ENCODE peak calls at places on chromosomes 13 and 19, in four cellular contexts. One of them, this sample, is unnamed.

GRCh38 chr19:18955042-18955441 is 14.0 kb upstream of the HOMER3 start:
- DNase-seq in GM23338: no peak
- DNase-seq in PC-9: no peak
- DNase-seq in neural progenitor cell: no peak
- DNase-seq in this sample: no peak

GRCh38 chr13:102136735-102137296 is 265.0 kb downstream of the FGF14 start:
- DNase-seq in GM23338: no peak
- DNase-seq in PC-9: no peak
- DNase-seq in neural progenitor cell: no peak
- DNase-seq in this sample: peak; percentile 30

GRCh38 chr13:110524484-110525254 is 36.9 kb downstream of the RAB20 start:
- DNase-seq in GM23338: no peak
- DNase-seq in PC-9: peak; percentile 97
- DNase-seq in neural progenitor cell: no peak
- DNase-seq in this sample: no peak

GRCh38 chr19:29380581-29380980 is 145.2 kb upstream of the VSTM2B start:
- DNase-seq in GM23338: no peak
- DNase-seq in PC-9: no peak
- DNase-seq in neural progenitor cell: no peak
- DNase-seq in this sample: no peak

GRCh38 chr19:41627966-41628675 is 1.2 kb upstream of the CEACAM4 start:
- DNase-seq in GM23338: no peak
- DNase-seq in PC-9: no peak
- DNase-seq in neural progenitor cell: no peak
- DNase-seq in this sample: no peak

GRCh38 chr19:18785179-18786124 is 5.7 kb downstream of the COMP start:
- DNase-seq in GM23338: peak; percentile 95
- DNase-seq in PC-9: peak; percentile 62
- DNase-seq in neural progenitor cell: peak; percentile 94
- DNase-seq in this sample: peak; percentile 65

GRCh38 chr19:30739394-30739793 is 367.2 kb downstream of the ZNF536 start:
- DNase-seq in GM23338: no peak
- DNase-seq in PC-9: no peak
- DNase-seq in neural progenitor cell: no peak
- DNase-seq in this sample: no peak

GRCh38 chr13:21759503-21759902 is 88.6 kb downstream of the FGF9 start:
- DNase-seq in GM23338: no peak
- DNase-seq in PC-9: no peak
- DNase-seq in neural progenitor cell: no peak
- DNase-seq in this sample: no peak

GRCh38 chr13:113553541-113554332 is 30.8 kb upstream of the TFDP1 start:
- DNase-seq in GM23338: no peak
- DNase-seq in PC-9: no peak
- DNase-seq in neural progenitor cell: no peak
- DNase-seq in this sample: no peak

GRCh38 chr13:114004416-114005205 is 30.7 kb upstream of the C13orf46 start:
- DNase-seq in GM23338: no peak
- DNase-seq in PC-9: no peak
- DNase-seq in neural progenitor cell: no peak
- DNase-seq in this sample: peak; percentile 62

GRCh38 chr13:111011899-111012298 is 97.0 kb upstream of the ANKRD10 start:
- DNase-seq in GM23338: no peak
- DNase-seq in PC-9: no peak
- DNase-seq in neural progenitor cell: no peak
- DNase-seq in this sample: no peak

GRCh38 chr13:111198979-111199378 is 83.9 kb downstream of the ARHGEF7 start:
- DNase-seq in GM23338: no peak
- DNase-seq in PC-9: no peak
- DNase-seq in neural progenitor cell: no peak
- DNase-seq in this sample: no peak

GRCh38 chr19:41707502-41707812 is 969 bp upstream of the CEACAM5 start:
- DNase-seq in GM23338: peak; percentile 47
- DNase-seq in PC-9: no peak
- DNase-seq in neural progenitor cell: no peak
- DNase-seq in this sample: no peak

GRCh38 chr19:35164418-35164817 is 9.9 kb downstream of the FXYD5 start:
- DNase-seq in GM23338: no peak
- DNase-seq in PC-9: peak; percentile 92
- DNase-seq in neural progenitor cell: no peak
- DNase-seq in this sample: peak; percentile 21

GRCh38 chr13:47858678-47859050 is 142.4 kb downstream of the SUCLA2 start:
- DNase-seq in GM23338: no peak
- DNase-seq in PC-9: no peak
- DNase-seq in neural progenitor cell: no peak
- DNase-seq in this sample: peak; percentile 42

GRCh38 chr13:110391273-110391672 is 84.2 kb downstream of the COL4A2 start:
- DNase-seq in GM23338: no peak
- DNase-seq in PC-9: peak; percentile 38
- DNase-seq in neural progenitor cell: no peak
- DNase-seq in this sample: peak; percentile 81

GRCh38 chr13:25353344-25353743 is 18.4 kb upstream of the ATP8A2 start:
- DNase-seq in GM23338: no peak
- DNase-seq in PC-9: no peak
- DNase-seq in neural progenitor cell: no peak
- DNase-seq in this sample: no peak

GRCh38 chr19:32830231-32831014 is 39.1 kb downstream of the SLC7A9 start:
- DNase-seq in GM23338: no peak
- DNase-seq in PC-9: peak; percentile 51
- DNase-seq in neural progenitor cell: no peak
- DNase-seq in this sample: peak; percentile 89

GRCh38 chr19:16654151-16654550 is 5.8 kb downstream of the SMIM7 start:
- DNase-seq in GM23338: peak; percentile 27
- DNase-seq in PC-9: no peak
- DNase-seq in neural progenitor cell: no peak
- DNase-seq in this sample: no peak

GRCh38 chr13:60090579-60090978 is 73.1 kb downstream of the DIAPH3 start:
- DNase-seq in GM23338: no peak
- DNase-seq in PC-9: no peak
- DNase-seq in neural progenitor cell: no peak
- DNase-seq in this sample: peak; percentile 63

GRCh38 chr13:113273856-113274590 is 23.0 kb upstream of the LAMP1 start:
- DNase-seq in GM23338: no peak
- DNase-seq in PC-9: no peak
- DNase-seq in neural progenitor cell: no peak
- DNase-seq in this sample: peak; percentile 48

GRCh38 chr19:34985249-34986022 is 14.7 kb upstream of the GRAMD1A start:
- DNase-seq in GM23338: peak; percentile 74
- DNase-seq in PC-9: no peak
- DNase-seq in neural progenitor cell: peak; percentile 38
- DNase-seq in this sample: peak; percentile 43

GRCh38 chr13:113083402-113084061 is 22.1 kb upstream of the F7 start:
- DNase-seq in GM23338: no peak
- DNase-seq in PC-9: no peak
- DNase-seq in neural progenitor cell: no peak
- DNase-seq in this sample: peak; percentile 32

GRCh38 chr13:114339779-114340534 is 25.7 kb downstream of the CHAMP1 start:
- DNase-seq in GM23338: peak; percentile 47
- DNase-seq in PC-9: peak; percentile 53
- DNase-seq in neural progenitor cell: no peak
- DNase-seq in this sample: peak; percentile 52

GRCh38 chr19:13017306-13018036 is 22.2 kb downstream of the NFIX start:
- DNase-seq in GM23338: peak; percentile 66
- DNase-seq in PC-9: no peak
- DNase-seq in neural progenitor cell: no peak
- DNase-seq in this sample: no peak
- TF ChIP-seq CTCF in GM23338: no peak
- TF ChIP-seq CTCF in PC-9: no peak
- TF ChIP-seq CTCF in neural progenitor cell: no peak
- TF ChIP-seq CTCF in this sample: no peak

DNA sequence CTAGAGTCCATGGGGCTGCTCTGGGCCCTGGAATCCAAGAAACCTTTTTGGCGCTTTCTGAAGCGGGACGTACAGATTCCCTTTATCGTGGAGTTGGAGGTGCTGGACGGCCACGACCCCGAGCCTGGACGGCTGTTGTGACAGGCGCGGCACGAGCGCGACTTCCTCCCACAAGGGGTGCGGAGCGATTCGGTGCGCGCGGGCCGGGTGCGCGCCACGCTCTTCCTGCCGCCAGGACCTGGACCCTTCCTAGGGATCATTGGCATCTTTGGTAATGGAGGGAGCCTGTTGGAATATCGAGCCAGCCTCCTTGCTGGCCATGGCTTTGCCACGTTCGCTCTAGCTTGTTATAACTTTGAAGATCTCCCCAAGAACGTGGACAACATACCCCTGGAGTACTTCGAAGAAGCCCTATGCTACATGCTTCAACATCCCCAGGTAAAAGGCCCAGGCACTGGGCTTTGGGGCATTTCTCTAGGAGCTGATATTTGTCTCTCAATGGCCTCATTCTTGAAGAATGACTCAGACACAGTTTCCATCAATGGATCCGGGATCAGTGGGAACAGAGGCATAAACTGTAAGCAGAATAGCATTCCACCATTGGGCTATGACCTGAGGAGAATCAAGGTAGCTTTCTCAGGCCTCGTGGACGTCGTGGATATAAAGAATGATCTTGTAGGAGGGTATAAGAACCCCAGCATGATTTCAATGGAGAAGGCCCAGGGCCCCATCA is 3.5 kb upstream of the ZFP82 start:
- DNase-seq in GM23338: peak; percentile 23
- DNase-seq in PC-9: no peak
- DNase-seq in neural progenitor cell: no peak
- DNase-seq in this sample: no peak
- TF ChIP-seq EZH2 in GM23338: no peak
- TF ChIP-seq EZH2 in PC-9: no peak
- TF ChIP-seq EZH2 in neural progenitor cell: peak; percentile 39
- TF ChIP-seq EZH2 in this sample: no peak

DNA sequence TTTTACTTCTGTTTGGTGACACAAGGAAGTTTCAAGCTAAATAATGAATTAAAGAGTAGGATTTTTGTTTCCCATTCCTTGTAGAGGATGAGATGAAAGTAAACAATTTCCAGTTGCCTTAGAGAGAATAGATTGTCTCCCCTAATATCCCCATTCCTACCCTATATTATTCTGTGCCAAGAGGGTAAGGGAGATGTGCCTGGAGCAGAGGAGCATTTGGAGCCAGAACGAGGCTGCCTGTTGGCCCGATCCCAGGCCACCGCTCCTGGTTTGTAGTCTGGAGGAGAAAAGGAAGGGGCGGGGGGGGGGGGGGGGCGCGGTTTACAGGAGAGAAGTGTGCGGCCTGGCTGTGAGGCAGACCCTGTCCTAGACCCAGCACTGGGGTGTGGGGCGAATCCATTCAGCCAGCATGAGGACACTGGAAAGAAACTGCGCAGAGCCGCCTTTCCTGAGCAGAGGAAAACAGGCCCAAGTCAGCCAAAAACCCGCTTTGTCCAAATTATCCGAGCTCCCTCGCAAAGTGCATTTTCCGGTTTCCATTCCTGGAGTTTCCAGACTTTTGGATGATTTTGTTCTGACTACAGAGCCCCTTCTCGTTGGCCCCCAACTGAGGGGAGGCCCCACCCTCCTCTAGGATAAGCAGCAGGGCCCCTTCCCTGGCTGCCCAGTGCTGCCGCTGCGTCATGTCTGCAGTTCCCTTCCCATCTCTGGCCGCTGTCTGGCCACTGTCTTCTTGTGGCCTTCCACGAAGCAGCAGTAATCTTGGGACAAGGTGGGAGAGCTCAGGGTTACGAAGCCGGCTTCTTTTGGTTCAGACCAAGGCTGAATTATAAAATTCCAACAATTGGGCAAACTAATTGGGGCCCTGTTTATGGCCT is 23.0 kb downstream of the NFIX start:
- DNase-seq in GM23338: peak; percentile 70
- DNase-seq in PC-9: no peak
- DNase-seq in neural progenitor cell: peak; percentile 64
- DNase-seq in this sample: peak; percentile 60
- H2AFZ ChIP-seq in GM23338: no peak overlapping the region
- H2AFZ ChIP-seq in PC-9: no peak overlapping the region
- H2AFZ ChIP-seq in neural progenitor cell: no peak overlapping the region
- H2AFZ ChIP-seq in this sample: no peak overlapping the region

GRCh38 chr13:51925865-51926527 is 64.2 kb downstream of the CCDC70 start:
- DNase-seq in GM23338: no peak
- DNase-seq in PC-9: no peak
- DNase-seq in neural progenitor cell: no peak
- DNase-seq in this sample: no peak

GRCh38 chr13:51927129-51927528 is 65.4 kb downstream of the CCDC70 start:
- DNase-seq in GM23338: no peak
- DNase-seq in PC-9: no peak
- DNase-seq in neural progenitor cell: no peak
- DNase-seq in this sample: no peak

GRCh38 chr13:51924756-51925544 is 63.2 kb downstream of the CCDC70 start:
- DNase-seq in GM23338: no peak
- DNase-seq in PC-9: no peak
- DNase-seq in neural progenitor cell: no peak
- DNase-seq in this sample: no peak

GRCh38 chr13:51928231-51928630 is 66.5 kb downstream of the CCDC70 start:
- DNase-seq in GM23338: no peak
- DNase-seq in PC-9: no peak
- DNase-seq in neural progenitor cell: no peak
- DNase-seq in this sample: no peak

GRCh38 chr13:51926528-51926885 is 64.7 kb downstream of the CCDC70 start:
- DNase-seq in GM23338: no peak
- DNase-seq in PC-9: no peak
- DNase-seq in neural progenitor cell: no peak
- DNase-seq in this sample: no peak
- TF ChIP-seq CTCF in GM23338: no peak
- TF ChIP-seq CTCF in PC-9: no peak
- TF ChIP-seq CTCF in neural progenitor cell: no peak
- TF ChIP-seq CTCF in this sample: no peak

DNA sequence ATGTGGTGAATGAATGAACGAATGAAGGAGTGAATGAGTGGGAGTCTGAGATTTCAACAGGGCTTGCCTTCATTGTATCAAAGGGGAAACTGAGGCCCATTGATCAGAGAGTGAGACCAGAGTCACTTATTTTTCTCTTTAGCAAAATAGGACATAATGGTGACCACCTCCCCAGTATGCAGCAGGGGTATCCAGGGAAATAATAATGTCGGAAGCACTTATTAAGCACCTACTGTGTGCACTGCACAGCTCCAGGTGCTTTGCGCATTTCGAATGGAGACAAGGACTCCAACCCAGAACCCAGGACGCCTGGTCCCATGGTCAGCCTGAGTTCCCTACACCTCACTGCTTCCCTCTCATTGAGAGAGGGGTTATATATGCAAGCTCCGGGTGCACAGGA is 26.8 kb upstream of the SEMA6B start:
- DNase-seq in GM23338: no peak
- DNase-seq in PC-9: no peak
- DNase-seq in neural progenitor cell: no peak
- DNase-seq in this sample: no peak
- TF ChIP-seq EZH2 in GM23338: no peak
- TF ChIP-seq EZH2 in PC-9: no peak
- TF ChIP-seq EZH2 in neural progenitor cell: no peak
- TF ChIP-seq EZH2 in this sample: no peak

GRCh38 chr19:51688665-51689571 is 4.2 kb upstream of the SPACA6 start:
- DNase-seq in GM23338: peak; percentile 83
- DNase-seq in PC-9: peak; percentile 72
- DNase-seq in neural progenitor cell: peak; percentile 91
- DNase-seq in this sample: peak; percentile 98

GRCh38 chr19:51691122-51692064 is 1.7 kb upstream of the SPACA6 start:
- DNase-seq in GM23338: peak; percentile 89
- DNase-seq in PC-9: no peak
- DNase-seq in neural progenitor cell: peak; percentile 30
- DNase-seq in this sample: peak; percentile 75

GRCh38 chr19:51692065-51692915 is 840 bp upstream of the SPACA6 start:
- DNase-seq in GM23338: no peak
- DNase-seq in PC-9: no peak
- DNase-seq in neural progenitor cell: no peak
- DNase-seq in this sample: no peak

GRCh38 chr19:51689751-51690358 is 3.3 kb upstream of the SPACA6 start:
- DNase-seq in GM23338: peak; percentile 82
- DNase-seq in PC-9: no peak
- DNase-seq in neural progenitor cell: peak; percentile 77
- DNase-seq in this sample: peak; percentile 41

GRCh38 chr19:51690359-51691121 is 2.6 kb upstream of the SPACA6 start:
- DNase-seq in GM23338: peak; percentile 84
- DNase-seq in PC-9: peak; percentile 42
- DNase-seq in neural progenitor cell: peak; percentile 87
- DNase-seq in this sample: peak; percentile 79
- H2AFZ ChIP-seq in GM23338: peak overlapping the region; percentile 80
- H2AFZ ChIP-seq in PC-9: peak overlapping the region; percentile 64
- H2AFZ ChIP-seq in neural progenitor cell: no peak overlapping the region
- H2AFZ ChIP-seq in this sample: no peak overlapping the region